ENCODE peak calls at places on chromosomes 12 and 14, in five cellular contexts. V is aorta, G is body of pancreas, Q is SK-N-SH, B is thoracic aorta. H is an unnamed sample.

GRCh38 chr12:105523164-105524057 is 192.9 kb downstream of the C12orf75 start:
- DNase-seq in B (peak), G (peak), Q (peak), V (peak), H (no peak)

GRCh38 chr12:49672351-49673181 is 34.6 kb downstream of the FMNL3 start:
- DNase-seq in Q (no peak), G (no peak), V (no peak), B (no peak), H (no peak)

GRCh38 chr14:105581551-105582341 is 55.4 kb downstream of the TMEM121 start:
- DNase-seq in Q (no peak), V (peak), B (no peak), G (no peak), H (no peak)

GRCh38 chr12:96501139-96501741 is 11.9 kb downstream of the CFAP54 start:
- DNase-seq in G (peak), Q (peak), V (no peak), B (no peak), H (no peak)

GRCh38 chr12:58347188-58347587 is 405.8 kb downstream of the ATP23 start:
- DNase-seq in B (no peak), Q (no peak), V (no peak), G (no peak), H (no peak)

GRCh38 chr14:75142494-75142893 is 15.6 kb upstream of the NEK9 start:
- DNase-seq in G (no peak), B (no peak), V (no peak), Q (no peak), H (no peak)

GRCh38 chr14:55540847-55541773 is 38.9 kb upstream of the KTN1 start:
- DNase-seq in B (no peak), G (no peak), V (no peak), Q (no peak), H (no peak)

GRCh38 chr14:91284791-91285548 is 40.5 kb upstream of the GPR68 start:
- DNase-seq in V (no peak), G (no peak), Q (peak), B (no peak), H (no peak)

GRCh38 chr12:75526655-75527511 is 15.5 kb upstream of the KRR1 start:
- DNase-seq in G (peak), B (no peak), V (no peak), Q (peak), H (no peak)

GRCh38 chr14:83689265-83689664 is 1840.7 kb upstream of the FLRT2 start:
- DNase-seq in B (no peak), G (no peak), V (no peak), Q (no peak), H (no peak)

GRCh38 chr12:117361905-117362304 is 479 bp upstream of the NOS1 start:
- DNase-seq in G (no peak), B (no peak), Q (peak), V (no peak), H (no peak)

GRCh38 chr12:131226345-131227265 is 272.9 kb downstream of the ADGRD1 start:
- DNase-seq in B (no peak), G (no peak), V (no peak), Q (peak), H (no peak)

GRCh38 chr12:45192041-45192695 is 23.7 kb upstream of the ANO6 start:
- DNase-seq in G (no peak), B (no peak), V (no peak), Q (no peak), H (no peak)

GRCh38 chr12:74514098-74514872 is 23.4 kb upstream of the ATXN7L3B start:
- DNase-seq in B (no peak), Q (no peak), G (no peak), V (no peak), H (no peak)

GRCh38 chr12:25806271-25806670 is 152.2 kb upstream of the RASSF8 start:
- DNase-seq in B (no peak), Q (no peak), V (no peak), G (no peak), H (no peak)

GRCh38 chr12:125381373-125381772 is 316.1 kb downstream of the AACS start:
- DNase-seq in B (no peak), Q (no peak), V (no peak), G (no peak), H (no peak)

GRCh38 chr12:21774358-21775129 is at the start of gene KCNJ8:
- DNase-seq in B (peak), Q (peak), V (peak), G (peak), H (no peak)

GRCh38 chr14:65359503-65359902 is 53.0 kb upstream of the FUT8 start:
- DNase-seq in B (no peak), V (no peak), G (no peak), Q (no peak), H (no peak)

GRCh38 chr12:6425588-6426531 is 18.9 kb upstream of the CD27 start:
- DNase-seq in V (no peak), B (no peak), Q (no peak), G (no peak), H (peak)

GRCh38 chr14:32722631-32723183 is 216.0 kb upstream of the NPAS3 start:
- DNase-seq in G (no peak), Q (no peak), B (no peak), V (no peak), H (no peak)

GRCh38 chr12:125089083-125089482 is 23.8 kb downstream of the AACS start:
- DNase-seq in V (no peak), G (no peak), B (no peak), Q (no peak), H (no peak)

GRCh38 chr14:106210650-106211049 is 684.3 kb downstream of the TMEM121 start:
- DNase-seq in G (no peak), V (no peak), Q (no peak), B (no peak), H (no peak)

GRCh38 chr12:3117144-3117581 is 40.0 kb downstream of the TSPAN9 start:
- DNase-seq in V (no peak), B (no peak), Q (no peak), G (no peak), H (no peak)

GRCh38 chr12:4196805-4197420 is 76.6 kb upstream of the CCND2 start:
- DNase-seq in V (no peak), B (no peak), Q (no peak), G (no peak), H (no peak)

GRCh38 chr12:110861729-110862128 is 14.9 kb downstream of the CCDC63 start:
- DNase-seq in Q (no peak), B (no peak), G (no peak), V (no peak), H (no peak)

GRCh38 chr14:20415723-20416622 is 2.7 kb upstream of the TEP1 start:
- DNase-seq in V (no peak), G (peak), Q (peak), B (no peak), H (no peak)

GRCh38 chr14:31080060-31080459 is 53.9 kb upstream of the STRN3 start:
- DNase-seq in V (no peak), Q (no peak), B (no peak), G (no peak), H (no peak)

GRCh38 chr14:90005939-90006530 is 50.3 kb downstream of the TDP1 start:
- DNase-seq in V (no peak), B (no peak), Q (no peak), G (no peak), H (no peak)

GRCh38 chr12:116420476-116420875 is 138.7 kb upstream of the MAP1LC3B2 start:
- DNase-seq in B (no peak), G (no peak), Q (no peak), V (no peak), H (no peak)

GRCh38 chr12:96094201-96094600 is 58.8 kb upstream of the LTA4H start:
- DNase-seq in G (no peak), V (no peak), Q (no peak), B (no peak), H (no peak)

GRCh38 chr12:117036547-117036946 is 62.7 kb downstream of the TESC start:
- DNase-seq in B (no peak), Q (no peak), V (no peak), G (no peak), H (no peak)

GRCh38 chr12:49297695-49298060 is 2.7 kb downstream of the PRPH start:
- DNase-seq in G (no peak), Q (no peak), B (no peak), V (no peak), H (no peak)

GRCh38 chr14:37147310-37147875 is 25.0 kb downstream of the SLC25A21 start:
- DNase-seq in Q (no peak), V (no peak), B (no peak), G (no peak), H (no peak)

GRCh38 chr12:106032141-106032925 is 106.4 kb downstream of the NUAK1 start:
- DNase-seq in V (no peak), B (no peak), Q (no peak), G (no peak), H (no peak)

GRCh38 chr14:53151523-53151866 is 1.6 kb downstream of the DDHD1 start:
- DNase-seq in V (no peak), B (no peak), G (no peak), Q (no peak), H (peak)
- H3K27ac ChIP-seq in V (no peak), B (no peak), G (no peak), Q (no peak), H (peak)

DNA sequence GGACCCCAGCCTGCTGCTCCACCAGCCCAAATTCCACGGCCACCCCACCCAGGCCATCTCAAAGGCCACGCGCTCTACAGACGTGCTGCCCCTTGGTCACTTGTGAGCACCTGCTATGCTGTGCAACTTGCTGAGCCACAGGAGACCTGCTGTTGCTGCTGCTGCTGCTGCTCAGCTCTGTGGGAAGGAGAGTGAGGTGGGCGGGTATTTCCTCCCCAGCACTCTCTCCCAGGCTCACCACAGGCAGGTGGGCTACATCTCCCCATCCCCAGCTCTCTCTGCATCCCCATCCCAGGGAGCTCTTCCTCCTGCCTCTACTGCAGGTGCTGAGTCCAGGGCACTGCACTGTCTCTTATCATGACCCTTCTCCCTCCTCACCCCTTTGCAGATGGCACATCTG is 306.9 kb downstream of the BCL11B start:
- DNase-seq in G (no peak), B (no peak), Q (no peak), V (no peak), H (no peak)
- H3K4me3 ChIP-seq in G (no peak), B (no peak), Q (no peak), V (no peak), H (no peak)

GRCh38 chr14:76884394-76884793 is 58.2 kb downstream of the LRRC74A start:
- DNase-seq in V (no peak), Q (no peak), B (no peak), G (no peak), H (no peak)

GRCh38 chr14:76883437-76883836 is 57.2 kb downstream of the LRRC74A start:
- DNase-seq in B (no peak), Q (no peak), G (no peak), V (no peak), H (no peak)

GRCh38 chr14:76887196-76887595 is 61.0 kb downstream of the LRRC74A start:
- DNase-seq in V (no peak), B (no peak), G (no peak), Q (no peak), H (no peak)

GRCh38 chr14:76882646-76883045 is 56.4 kb downstream of the LRRC74A start:
- DNase-seq in G (no peak), B (no peak), Q (peak), V (no peak), H (no peak)

DNA sequence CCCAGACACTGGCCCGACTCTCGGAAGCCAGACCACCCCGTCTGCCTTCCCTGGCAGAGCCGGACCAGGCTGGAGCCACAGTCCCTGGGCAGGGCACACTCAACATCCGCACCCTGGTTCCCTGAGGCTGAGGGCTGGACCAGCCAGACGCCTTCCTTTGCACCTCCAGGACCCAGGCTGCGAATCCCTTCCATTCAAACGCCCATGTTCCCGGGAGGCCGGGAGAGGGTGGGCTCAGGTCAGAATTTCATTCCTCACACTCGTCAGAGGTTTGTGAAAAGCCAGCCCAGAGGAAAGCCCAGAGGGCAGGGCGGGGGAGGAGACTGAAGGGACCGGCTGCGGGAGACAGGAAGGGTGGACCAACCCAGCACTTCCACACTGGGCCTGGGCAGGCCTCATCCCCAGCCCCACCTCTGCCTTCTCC is 58.7 kb downstream of the LRRC74A start:
- DNase-seq in B (no peak), V (no peak), Q (no peak), G (no peak), H (no peak)
- H3K27ac ChIP-seq in B (no peak), V (no peak), Q (no peak), G (no peak), H (no peak)

DNA sequence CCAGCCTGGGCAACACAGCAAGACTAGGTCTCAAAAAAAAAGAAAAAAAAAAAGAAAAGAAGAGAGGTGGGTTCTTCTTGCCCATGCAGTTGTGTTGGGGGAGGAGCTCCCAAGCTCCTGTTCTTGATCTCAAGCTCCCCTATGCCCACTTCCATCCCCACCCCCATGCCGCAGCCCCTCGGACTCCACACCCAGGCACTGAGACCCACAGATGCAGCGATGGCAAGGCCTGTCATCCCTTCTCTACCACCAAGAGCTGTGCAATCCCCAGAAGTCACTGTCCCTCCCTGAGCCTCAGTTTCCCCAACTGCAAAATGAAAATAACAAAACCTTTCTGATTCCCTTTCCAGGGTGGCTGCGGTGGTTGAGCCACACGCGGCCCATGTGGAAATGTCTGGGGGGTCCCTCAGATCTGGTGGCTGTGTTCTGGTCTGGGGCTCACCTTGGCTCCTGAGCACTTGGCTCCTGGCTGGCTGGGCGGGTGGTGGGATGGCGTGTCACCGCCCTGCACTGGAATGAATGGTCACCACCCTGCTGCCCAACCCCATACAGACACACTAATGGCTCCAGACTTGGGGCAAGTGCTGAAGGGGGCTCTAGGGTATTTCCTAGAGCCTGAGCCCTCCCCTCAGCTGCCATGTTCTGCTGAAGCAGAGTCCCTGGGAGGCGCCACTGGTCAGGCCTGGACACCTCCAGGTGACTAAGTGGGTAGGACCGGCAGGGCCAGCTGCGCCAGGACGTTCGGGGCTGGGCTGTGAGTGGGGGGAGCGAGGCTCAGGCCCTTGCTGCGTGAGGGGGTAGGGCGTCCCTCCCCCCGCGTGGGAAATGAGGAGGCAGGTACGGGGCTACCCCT is 22.5 kb upstream of the KIF26A start:
- DNase-seq in V (peak), Q (peak), G (peak), B (no peak), H (no peak)
- H3K4me3 ChIP-seq in V (no peak), Q (no peak), G (peak), B (peak), H (no peak)

DNA sequence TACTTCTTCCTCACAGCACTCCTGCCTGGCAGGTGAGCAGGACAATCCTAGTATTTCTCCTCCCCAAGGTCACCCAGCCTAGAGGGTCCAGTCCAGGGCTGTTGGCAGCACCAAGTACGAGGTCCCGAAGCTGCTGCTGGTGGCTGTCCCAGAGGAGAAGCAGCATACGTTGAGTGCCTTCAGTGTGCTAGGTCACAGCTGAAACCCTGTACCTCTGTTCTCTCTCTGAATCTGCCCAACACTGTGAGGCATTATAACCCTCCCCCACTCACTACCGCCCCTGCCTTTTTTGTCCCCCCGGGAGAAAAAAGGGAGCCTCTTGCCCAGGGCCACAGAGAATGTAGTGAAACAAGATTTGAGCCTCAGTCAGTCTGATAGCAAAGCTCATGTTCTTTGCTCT is 53.4 kb downstream of the PPP2R5C start:
- DNase-seq in Q (no peak), B (no peak), G (no peak), V (no peak), H (no peak)
- H3K27ac ChIP-seq in Q (no peak), B (no peak), G (peak), V (no peak), H (peak)

GRCh38 chr14:22979748-22980392 is 2.5 kb downstream of the AJUBA start:
- DNase-seq in B (no peak), Q (no peak), V (no peak), G (no peak), H (no peak)

GRCh38 chr14:22978873-22979671 is 3.3 kb downstream of the AJUBA start:
- DNase-seq in B (no peak), V (no peak), G (no peak), Q (no peak), H (no peak)

GRCh38 chr14:22977434-22977683 is 5.0 kb downstream of the AJUBA start:
- DNase-seq in V (no peak), B (no peak), G (no peak), Q (no peak), H (no peak)

GRCh38 chr14:22977684-22978486 is 4.5 kb downstream of the AJUBA start:
- DNase-seq in V (peak), B (no peak), Q (peak), G (peak), H (no peak)

GRCh38 chr14:22978487-22978837 is 3.9 kb downstream of the AJUBA start:
- DNase-seq in V (no peak), G (no peak), Q (no peak), B (no peak), H (no peak)
- H3K4me3 ChIP-seq in V (no peak), G (no peak), Q (no peak), B (no peak), H (no peak)